ENCODE peak calls at places on chromosomes 3 and 15, in four cellular contexts. Q is GM23338, C is GM23248, I is MM.1S. R is an unnamed sample.
A peak's percentile ranks its signal among the peaks of the same experiment; 100 is the strongest.

GRCh38 chr3:107452436-107452835 is 70.3 kb upstream of the BBX start:
- DNase-seq in Q (no peak), C (peak; percentile 83), I (no peak), R (no peak)

GRCh38 chr3:35721628-35722027 is 82.3 kb downstream of the ARPP21 start:
- DNase-seq in Q (no peak), C (no peak), I (no peak), R (no peak)

GRCh38 chr3:9030034-9030433 is 66.8 kb upstream of the RAD18 start:
- DNase-seq in Q (no peak), C (no peak), I (no peak), R (no peak)

GRCh38 chr3:7651213-7651612 is 790.3 kb downstream of the GRM7 start:
- DNase-seq in Q (no peak), C (no peak), I (no peak), R (no peak)

GRCh38 chr3:39150170-39150802 is 3.1 kb downstream of the CSRNP1 start:
- DNase-seq in Q (no peak), C (peak; percentile 38), I (no peak), R (no peak)

GRCh38 chr3:50356553-50356952 is 2.8 kb downstream of the TMEM115 start:
- DNase-seq in Q (no peak), C (peak; percentile 65), I (no peak), R (peak; percentile 51)

GRCh38 chr3:42032693-42033349 is 58.3 kb upstream of the TRAK1 start:
- DNase-seq in Q (no peak), C (peak; percentile 97), I (no peak), R (peak; percentile 60)

GRCh38 chr3:135965129-135965505 is 411 bp upstream of the PPP2R3A start:
- DNase-seq in Q (no peak), C (no peak), I (no peak), R (no peak)

GRCh38 chr3:86748015-86748414 is 242.9 kb downstream of the VGLL3 start:
- DNase-seq in Q (no peak), C (no peak), I (no peak), R (no peak)

GRCh38 chr15:57662091-57662744 is 44.3 kb upstream of the POLR2M start:
- DNase-seq in Q (no peak), C (no peak), I (no peak), R (no peak)

DNA sequence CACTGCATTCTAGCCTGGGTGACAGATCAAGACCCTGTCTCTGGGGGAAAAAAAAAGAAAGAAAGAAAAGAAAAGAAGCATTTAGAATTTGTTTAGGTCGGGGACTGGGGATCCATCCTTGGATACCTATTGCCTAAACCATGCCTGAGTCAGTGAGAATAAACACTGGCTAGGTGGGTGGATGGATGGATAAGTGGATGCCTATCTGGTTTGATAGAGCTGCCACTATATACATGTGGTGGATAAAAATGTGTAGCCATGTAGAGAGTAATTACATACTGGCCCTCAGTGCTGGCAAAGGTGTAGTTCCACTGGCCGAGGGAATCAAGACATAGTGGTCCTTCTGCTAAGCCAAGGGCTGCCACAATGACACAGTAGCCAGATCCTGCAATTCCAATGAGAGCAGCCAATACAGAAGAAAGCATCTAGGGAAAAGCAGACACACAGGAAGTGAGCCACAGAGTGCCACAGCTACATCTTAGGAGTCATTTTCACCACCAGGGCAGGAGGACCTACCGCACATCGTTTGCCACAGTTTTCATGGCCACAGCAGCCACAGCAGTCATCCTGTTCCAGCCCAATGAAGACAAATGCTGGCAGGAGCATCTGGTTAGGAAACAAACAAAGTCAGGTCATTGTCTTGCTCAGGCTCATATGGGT is 2.2 kb downstream of the TM4SF1 start:
- DNase-seq in Q (no peak), C (no peak), I (no peak), R (no peak)
- TF ChIP-seq EZH2phosphoT487 in Q (no peak), C (no peak), I (no peak), R (no peak)

GRCh38 chr3:44198957-44199269 is 42.8 kb upstream of the TOPAZ1 start:
- DNase-seq in Q (no peak), C (no peak), I (no peak), R (no peak)

DNA sequence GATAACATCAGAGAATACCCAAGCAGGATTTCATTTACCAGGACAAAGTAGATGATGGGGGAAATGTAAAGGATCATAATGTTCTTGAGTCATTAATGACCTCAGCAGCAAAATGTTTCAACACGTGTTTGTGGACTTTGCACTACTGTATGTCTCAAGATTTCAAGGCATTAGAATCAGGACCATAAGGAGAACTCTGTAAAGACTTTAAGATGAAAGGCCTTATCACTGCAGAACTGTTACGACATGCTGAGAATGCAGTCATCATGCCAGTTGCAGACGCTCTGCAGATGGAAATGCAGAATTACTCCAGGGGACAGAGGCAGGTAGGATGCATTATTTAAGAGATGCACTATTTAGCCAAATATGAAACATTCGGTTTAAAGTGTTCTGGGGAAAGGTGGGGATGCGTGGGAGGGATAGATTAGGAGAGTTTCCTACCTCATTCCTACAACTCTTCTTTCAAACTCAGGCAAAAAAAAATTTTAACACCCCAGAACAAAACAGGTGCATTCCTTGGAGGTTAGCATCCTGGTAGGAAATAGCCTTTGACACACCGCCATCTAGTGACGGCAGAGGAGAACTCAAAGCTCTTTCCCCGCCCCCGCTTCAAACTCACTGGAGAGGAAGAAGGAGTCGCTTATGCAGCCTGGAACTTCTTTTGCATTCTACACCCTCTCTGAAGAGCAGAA is 43.3 kb upstream of the TOPAZ1 start:
- DNase-seq in Q (peak; percentile 93), C (peak; percentile 84), I (peak; percentile 84), R (peak; percentile 90)
- TF ChIP-seq EZH2 in Q (no peak), C (no peak), I (no peak), R (no peak)

DNA sequence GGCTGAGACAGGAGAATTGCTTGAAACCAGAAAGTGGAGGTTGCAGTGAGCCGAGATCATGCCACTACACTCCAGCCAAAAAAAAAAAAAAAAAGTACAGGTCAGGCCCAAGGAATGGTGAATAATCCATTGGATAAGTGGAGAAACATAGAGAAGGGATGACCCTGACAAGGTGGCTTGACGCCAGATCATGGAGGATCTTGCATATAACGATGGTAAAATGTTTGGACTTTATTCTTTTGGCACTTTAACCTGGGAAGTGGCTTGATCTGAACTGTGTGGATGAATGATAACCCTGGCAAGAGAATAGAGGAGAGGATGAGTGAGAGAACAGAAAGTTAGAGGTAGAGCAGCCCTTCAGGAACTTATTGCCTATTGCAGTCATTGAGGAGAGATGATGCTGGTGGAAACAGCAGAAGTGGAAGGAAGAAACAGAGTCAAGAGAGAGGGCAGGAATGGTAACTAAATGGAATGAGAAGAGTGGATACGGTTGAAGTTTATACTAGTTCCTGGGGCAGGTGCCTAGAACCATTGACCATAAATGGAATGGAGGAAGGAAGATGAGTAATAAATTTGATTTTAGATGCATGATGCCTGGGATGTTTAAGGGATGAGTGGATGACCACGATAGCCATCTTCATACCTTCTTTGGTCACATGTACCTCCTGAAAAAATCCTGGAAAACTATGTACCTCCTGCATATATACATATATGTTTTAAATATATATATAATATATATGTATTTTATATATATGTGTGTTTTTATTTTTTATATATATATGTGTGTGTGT is 57.8 kb downstream of the BLM start:
- DNase-seq in Q (no peak), C (peak; percentile 75), I (no peak), R (no peak)
- TF ChIP-seq EZH2phosphoT487 in Q (no peak), C (no peak), I (no peak), R (no peak)

DNA sequence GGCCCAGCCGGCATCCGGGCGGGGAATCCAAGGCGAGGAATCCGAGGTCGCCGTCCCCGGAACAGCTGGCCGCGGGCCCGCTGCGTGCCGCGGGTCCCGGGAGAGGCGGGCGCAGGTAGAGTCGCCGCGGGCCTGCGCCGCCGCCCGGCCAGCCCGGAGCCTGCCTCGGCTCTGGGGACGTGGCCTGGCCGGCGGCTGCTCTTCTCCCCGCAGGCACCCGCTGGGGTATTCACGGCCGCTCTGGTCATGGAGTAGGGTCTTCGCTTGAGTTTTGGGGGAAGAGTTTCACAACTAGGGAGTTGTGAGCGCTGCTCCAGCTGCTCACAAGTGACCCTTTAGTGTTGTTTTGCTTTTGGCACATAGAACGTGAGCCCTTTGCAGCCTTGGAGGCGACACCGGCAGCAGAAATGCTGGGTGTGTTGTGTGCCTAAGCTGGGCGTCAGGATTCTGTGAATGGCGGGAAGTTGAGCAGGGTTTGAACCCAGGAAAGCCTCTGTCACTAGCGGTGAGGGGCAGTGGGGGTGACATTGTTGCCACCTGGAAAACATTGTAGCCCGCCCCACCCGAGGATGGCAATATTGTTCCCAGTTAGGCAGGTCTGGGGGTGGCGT is 4.0 kb downstream of the TRIM71 start:
- DNase-seq in Q (peak; percentile 56), C (no peak), I (no peak), R (peak; percentile 53)
- TF ChIP-seq EZH2 in Q (no peak), C (no peak), I (no peak), R (no peak)

DNA sequence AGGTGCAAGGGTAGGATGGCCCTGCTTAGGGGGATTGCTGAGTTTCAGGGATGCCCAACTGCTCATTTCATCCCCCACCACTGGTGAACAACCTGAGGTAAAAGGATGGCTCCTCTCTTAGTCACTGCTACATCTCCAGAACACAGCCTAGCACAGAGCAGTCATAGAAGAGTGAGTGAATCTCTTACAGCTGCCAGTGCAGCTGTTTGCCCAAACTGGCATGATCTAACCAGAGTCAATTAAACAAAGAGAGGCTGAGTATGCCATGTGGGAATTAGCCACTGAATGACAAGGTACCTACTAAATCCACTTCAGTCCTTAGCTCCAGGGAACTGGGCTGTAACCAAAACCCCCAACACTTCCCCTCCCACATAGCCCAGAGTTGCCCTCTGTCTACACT is 6.8 kb upstream of the NCKIPSD start:
- DNase-seq in Q (no peak), C (no peak), I (no peak), R (no peak)
- TF ChIP-seq EZH2phosphoT487 in Q (no peak), C (no peak), I (no peak), R (no peak)

GRCh38 chr3:13281657-13282527 is 138.2 kb downstream of the NUP210 start:
- DNase-seq in Q (peak; percentile 64), C (no peak), I (no peak), R (no peak)
- TF ChIP-seq EZH2 in Q (peak; percentile 24), C (peak; percentile 60), I (no peak), R (peak; percentile 66)

GRCh38 chr3:36763850-36764703 is at the start of gene DCLK3:
- DNase-seq in Q (peak; percentile 66), C (peak; percentile 19), I (no peak), R (peak; percentile 37)
- TF ChIP-seq EZH2phosphoT487 in Q (no peak), C (no peak), I (no peak), R (no peak)

GRCh38 chr15:71808311-71809020 is 1.9 kb upstream of the NR2E3 start:
- DNase-seq in Q (no peak), C (no peak), I (no peak), R (no peak)
- TF ChIP-seq EZH2 in Q (no peak), C (no peak), I (no peak), R (no peak)

GRCh38 chr3:70431906-70432305 is 119.5 kb upstream of the MDFIC2 start:
- DNase-seq in Q (no peak), C (peak; percentile 11), I (no peak), R (no peak)

GRCh38 chr3:70433091-70433490 is 120.7 kb upstream of the MDFIC2 start:
- DNase-seq in Q (no peak), C (peak; percentile 33), I (no peak), R (no peak)
- TF ChIP-seq EZH2phosphoT487 in Q (no peak), C (no peak), I (no peak), R (no peak)